ENCODE peak calls at places on chromosomes 1 and 21, in four cellular contexts. C, G, H and O are unnamed samples. For H3K4me1, the result is how much of the 10 kb centered on the place peaks cover.

GRCh38 chr21:42983102-42983501 is 8.7 kb downstream of the PKNOX1 start:
- DNase-seq in C (no peak), G (no peak), H (no peak), O (no peak)

GRCh38 chr1:63721531-63722189 is 52.2 kb upstream of the ROR1 start:
- DNase-seq in G (peak), C (no peak), H (no peak), O (no peak)

GRCh38 chr1:52426391-52426790 is 22.0 kb downstream of the PRPF38A start:
- DNase-seq in G (no peak), C (no peak), H (no peak), O (no peak)

GRCh38 chr1:16249838-16250241 is 12.9 kb upstream of the CPLANE2 start:
- DNase-seq in H (no peak), G (peak), C (no peak), O (peak)

GRCh38 chr1:181541947-181542346 is 58.6 kb downstream of the CACNA1E start:
- DNase-seq in C (no peak), G (peak), H (no peak), O (no peak)

GRCh38 chr21:15001773-15002647 is 62.8 kb downstream of the NRIP1 start:
- DNase-seq in H (peak), G (no peak), C (no peak), O (no peak)

GRCh38 chr1:27478098-27478497 is 11.9 kb downstream of the WASF2 start:
- DNase-seq in C (no peak), G (no peak), H (no peak), O (no peak)

GRCh38 chr1:78003882-78004718 is 639 bp upstream of the DNAJB4 start:
- DNase-seq in G (peak), H (peak), C (peak), O (peak)

GRCh38 chr1:228076796-228077430 is 5.6 kb upstream of the ARF1 start:
- DNase-seq in G (no peak), C (no peak), H (no peak), O (no peak)

GRCh38 chr1:67818725-67819301 is 14.5 kb downstream of the GNG12 start:
- DNase-seq in H (peak), G (no peak), C (no peak), O (no peak)

GRCh38 chr1:55192093-55192492 is 23.1 kb downstream of the USP24 start:
- DNase-seq in H (no peak), C (no peak), G (no peak), O (no peak)

GRCh38 chr1:11912000-11912399 is 14.2 kb downstream of the KIAA2013 start:
- DNase-seq in H (no peak), G (no peak), C (no peak), O (no peak)

GRCh38 chr1:11908139-11909021 is 17.8 kb downstream of the KIAA2013 start:
- DNase-seq in C (peak), G (peak), H (peak), O (peak)

GRCh38 chr1:11918779-11919519 is 7.3 kb downstream of the KIAA2013 start:
- DNase-seq in C (no peak), H (no peak), G (no peak), O (no peak)

GRCh38 chr1:11914035-11914434 is 12.2 kb downstream of the KIAA2013 start:
- DNase-seq in H (no peak), C (no peak), G (no peak), O (no peak)

DNA sequence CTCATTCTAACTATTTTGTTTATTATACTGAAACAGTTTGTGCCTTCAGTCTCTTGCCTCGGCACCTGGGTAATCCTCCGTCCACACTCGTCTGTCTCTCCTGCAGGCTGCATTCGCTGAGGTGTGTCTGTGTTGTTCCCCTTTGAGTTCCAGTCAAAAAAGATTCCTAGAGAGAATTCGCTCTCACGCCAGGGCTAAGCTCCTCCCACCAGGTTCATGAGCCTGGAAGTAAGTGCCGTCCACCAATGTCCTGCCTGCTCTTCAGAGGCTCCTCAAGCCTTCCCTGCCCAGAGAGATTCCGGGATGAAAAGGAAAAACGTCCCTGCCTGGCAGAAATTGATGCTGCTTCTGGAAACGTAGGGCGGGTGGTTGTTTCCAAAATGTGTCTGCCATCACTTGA is 12.9 kb downstream of the KIAA2013 start:
- DNase-seq in G (peak), C (no peak), H (no peak), O (no peak)
- H3K4me1 ChIP-seq in G (under half), C (under half), H (under half), O (under half)

GRCh38 chr1:43367904-43368645 is at the start of gene ELOVL1:
- DNase-seq in C (peak), H (peak), G (peak), O (peak)
- H3K4me3 ChIP-seq in C (peak), H (peak), G (peak), O (peak)

GRCh38 chr1:39270368-39270767 is 65.9 kb downstream of the MACF1 start:
- DNase-seq in C (no peak), H (no peak), G (no peak), O (no peak)

GRCh38 chr1:39272791-39273071 is 68.2 kb downstream of the MACF1 start:
- DNase-seq in C (no peak), H (no peak), G (no peak), O (no peak)

GRCh38 chr1:39272027-39272790 is 67.7 kb downstream of the MACF1 start:
- DNase-seq in H (peak), G (peak), C (no peak), O (no peak)

GRCh38 chr1:39277876-39278275 is 73.4 kb downstream of the MACF1 start:
- DNase-seq in G (no peak), H (no peak), C (no peak), O (no peak)

GRCh38 chr1:39275836-39276507 is 71.5 kb downstream of the MACF1 start:
- DNase-seq in G (no peak), C (no peak), H (no peak), O (no peak)
- H3K4me1 ChIP-seq in G (under half), C (under half), H (under half), O (under half)

GRCh38 chr1:210362526-210362925 is 33.8 kb downstream of the HHAT start:
- DNase-seq in H (peak), G (peak), C (no peak), O (no peak)
- H3K4me3 ChIP-seq in H (no peak), G (no peak), C (no peak), O (no peak)

GRCh38 chr1:152167835-152168534 is 9.0 kb upstream of the RPTN start:
- DNase-seq in H (no peak), G (peak), C (no peak), O (no peak)
- H3K4me1 ChIP-seq in H (under half), G (under half), C (under half), O (under half)

DNA sequence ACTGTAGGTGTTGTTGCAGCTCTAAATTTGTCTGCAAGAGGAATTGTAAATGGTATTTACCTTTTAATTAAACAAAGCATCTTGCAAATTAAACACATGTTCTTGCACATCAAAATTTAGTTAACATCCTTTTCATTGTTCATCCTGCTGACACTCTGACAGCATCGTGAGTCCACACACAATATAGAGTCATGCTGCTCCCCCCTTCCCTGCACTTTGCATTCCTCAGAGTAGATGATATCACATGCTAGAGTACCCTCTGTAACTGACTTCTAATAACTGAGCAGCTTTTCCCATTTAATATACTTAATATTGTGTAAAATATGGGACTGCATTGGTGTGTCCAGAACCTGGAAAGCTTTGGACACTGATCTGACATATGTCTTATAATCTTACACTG is 138.8 kb upstream of the DPYD start:
- DNase-seq in G (no peak), C (no peak), H (no peak), O (no peak)
- H3K4me3 ChIP-seq in G (no peak), C (no peak), H (no peak), O (no peak)

GRCh38 chr1:207751790-207752455 is at the start of gene CD46:
- DNase-seq in C (peak), H (peak), G (peak), O (peak)

GRCh38 chr1:207754011-207754410 is 2.2 kb downstream of the CD46 start:
- DNase-seq in C (no peak), G (no peak), H (peak), O (no peak)

GRCh38 chr1:207753611-207754010 is 1.8 kb downstream of the CD46 start:
- DNase-seq in H (no peak), C (no peak), G (no peak), O (no peak)

GRCh38 chr1:207750901-207751300 is 953 bp upstream of the CD46 start:
- DNase-seq in G (no peak), H (peak), C (no peak), O (no peak)

DNA sequence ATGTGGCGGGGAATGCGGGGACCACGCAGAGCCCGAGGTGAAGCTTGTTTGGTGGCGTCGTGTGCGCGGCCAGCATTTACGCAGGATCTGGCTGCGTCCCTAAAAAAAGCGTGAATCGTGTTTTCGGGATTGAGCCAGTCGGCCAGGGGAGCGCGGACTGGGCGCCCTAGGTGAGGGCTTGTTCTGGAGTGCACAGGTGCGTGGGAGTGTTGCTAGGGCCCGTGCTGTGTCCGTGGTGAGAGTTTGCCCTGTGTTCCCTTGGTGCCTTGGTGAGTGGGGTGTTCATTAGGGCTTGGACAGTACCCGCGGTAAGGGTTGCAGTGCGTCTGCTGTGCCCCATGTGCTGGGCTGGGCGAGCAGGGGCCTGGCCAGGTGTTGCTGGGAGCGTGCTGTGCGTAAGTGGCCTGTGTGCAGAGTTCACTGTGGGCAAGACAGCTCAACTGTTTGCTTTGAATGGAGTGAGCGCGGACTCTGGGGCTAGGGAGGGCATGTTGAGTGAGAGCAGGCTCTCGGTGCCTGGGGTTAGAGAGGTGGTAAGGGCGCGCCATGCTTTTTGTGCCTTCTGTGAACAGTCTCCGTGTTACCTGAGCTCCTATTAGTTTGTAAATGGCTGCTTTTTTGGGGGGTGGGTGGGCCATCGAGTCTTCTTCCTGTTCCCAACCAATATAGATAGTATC is 740 bp downstream of the CD46 start:
- DNase-seq in C (no peak), H (peak), G (peak), O (no peak)
- H3K4me1 ChIP-seq in C (under half), H (under half), G (half or more), O (under half)

DNA sequence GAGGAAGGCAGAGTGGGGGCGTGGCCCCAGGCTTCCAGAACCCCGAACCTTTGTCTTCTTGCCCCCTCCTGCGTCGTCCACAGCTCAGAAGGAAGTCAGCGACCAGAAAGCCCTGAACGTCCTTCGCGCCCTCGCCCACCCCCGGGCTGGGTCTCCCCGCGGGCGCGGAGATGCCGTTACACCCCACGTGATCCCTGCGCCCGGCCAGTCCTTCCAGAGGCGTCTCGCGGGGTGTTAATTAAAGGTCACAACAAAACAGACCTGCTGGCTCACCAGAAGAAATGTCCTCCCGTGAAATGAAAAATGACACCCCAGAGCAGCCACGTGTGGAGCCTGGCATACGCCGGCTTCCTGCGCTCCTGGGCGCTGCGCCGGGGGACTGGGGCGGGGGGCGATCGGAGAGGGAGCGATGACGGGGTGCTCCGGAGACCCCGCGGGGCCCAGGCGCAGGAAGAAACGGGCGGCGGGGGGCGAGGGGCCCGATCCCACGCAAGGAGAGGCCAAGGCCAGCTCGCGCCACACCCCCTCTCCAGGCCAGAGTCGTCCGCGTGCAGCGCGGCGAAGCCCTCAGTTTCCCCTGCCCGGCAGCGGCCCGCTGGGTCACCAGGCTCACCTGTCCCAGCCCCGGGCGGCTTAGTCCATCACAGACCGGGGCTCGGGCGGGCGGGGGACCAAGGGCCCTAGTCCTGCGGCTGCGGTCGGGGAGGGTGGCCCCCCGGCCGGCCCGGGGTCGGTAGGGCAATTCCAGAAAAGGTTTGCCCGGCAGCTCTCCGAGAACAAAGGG is 948 bp upstream of the KIF26B start:
- DNase-seq in G (peak), H (no peak), C (no peak), O (no peak)
- H3K4me3 ChIP-seq in G (peak), H (no peak), C (peak), O (peak)

GRCh38 chr1:220920967-220921366 is 41.7 kb downstream of the HLX start:
- DNase-seq in G (no peak), H (no peak), C (no peak), O (no peak)
- H3K4me1 ChIP-seq in G (under half), H (under half), C (under half), O (under half)

GRCh38 chr1:75265792-75266191 is 131.6 kb downstream of the LHX8 start:
- DNase-seq in G (no peak), C (no peak), H (peak), O (no peak)
- H3K4me3 ChIP-seq in G (no peak), C (no peak), H (no peak), O (no peak)